ENCODE peak calls at places on chromosomes 13 and 19, in seven cellular contexts. One of them, this sample, is unnamed.

GRCh38 chr19:55258476-55258827 is 365 bp downstream of the PPP6R1 start:
- DNase-seq in tibial nerve: no peak
- DNase-seq in adrenal gland: no peak
- DNase-seq in colonic mucosa: peak
- DNase-seq in right lobe of liver: no peak
- DNase-seq in left ventricle myocardium inferior: peak
- DNase-seq in HCT116: no peak
- DNase-seq in this sample: no peak

GRCh38 chr19:51689751-51690358 is 3.3 kb upstream of the SPACA6 start:
- DNase-seq in HCT116: no peak
- DNase-seq in left ventricle myocardium inferior: peak
- DNase-seq in colonic mucosa: peak
- DNase-seq in adrenal gland: peak
- DNase-seq in tibial nerve: no peak
- DNase-seq in right lobe of liver: peak
- DNase-seq in this sample: peak

GRCh38 chr13:27962128-27962841 is 6.8 kb downstream of the CDX2 start:
- DNase-seq in adrenal gland: no peak
- DNase-seq in left ventricle myocardium inferior: no peak
- DNase-seq in right lobe of liver: no peak
- DNase-seq in colonic mucosa: peak
- DNase-seq in tibial nerve: no peak
- DNase-seq in HCT116: no peak
- DNase-seq in this sample: no peak

GRCh38 chr19:31054430-31054829 is 294.8 kb downstream of the TSHZ3 start:
- DNase-seq in left ventricle myocardium inferior: peak
- DNase-seq in adrenal gland: peak
- DNase-seq in right lobe of liver: no peak
- DNase-seq in colonic mucosa: peak
- DNase-seq in HCT116: no peak
- DNase-seq in tibial nerve: no peak
- DNase-seq in this sample: peak

GRCh38 chr19:18339703-18340102 is 695 bp upstream of the PGPEP1 start:
- DNase-seq in adrenal gland: no peak
- DNase-seq in HCT116: no peak
- DNase-seq in colonic mucosa: peak
- DNase-seq in left ventricle myocardium inferior: no peak
- DNase-seq in right lobe of liver: no peak
- DNase-seq in tibial nerve: no peak
- DNase-seq in this sample: no peak

GRCh38 chr13:30829145-30829544 is 76.9 kb upstream of the MEDAG start:
- DNase-seq in tibial nerve: no peak
- DNase-seq in colonic mucosa: no peak
- DNase-seq in HCT116: peak
- DNase-seq in left ventricle myocardium inferior: no peak
- DNase-seq in adrenal gland: no peak
- DNase-seq in right lobe of liver: no peak
- DNase-seq in this sample: no peak

GRCh38 chr13:110023729-110024645 is 237.6 kb upstream of the IRS2 start:
- DNase-seq in adrenal gland: no peak
- DNase-seq in colonic mucosa: no peak
- DNase-seq in HCT116: no peak
- DNase-seq in left ventricle myocardium inferior: peak
- DNase-seq in right lobe of liver: no peak
- DNase-seq in tibial nerve: no peak
- DNase-seq in this sample: no peak

GRCh38 chr19:16883518-16883917 is 5.3 kb upstream of the F2RL3 start:
- DNase-seq in adrenal gland: no peak
- DNase-seq in colonic mucosa: no peak
- DNase-seq in HCT116: no peak
- DNase-seq in left ventricle myocardium inferior: no peak
- DNase-seq in tibial nerve: no peak
- DNase-seq in right lobe of liver: no peak
- DNase-seq in this sample: no peak

GRCh38 chr13:111315347-111315995 is 5.0 kb upstream of the TEX29 start:
- DNase-seq in tibial nerve: no peak
- DNase-seq in colonic mucosa: no peak
- DNase-seq in left ventricle myocardium inferior: no peak
- DNase-seq in HCT116: no peak
- DNase-seq in adrenal gland: no peak
- DNase-seq in right lobe of liver: no peak
- DNase-seq in this sample: no peak

GRCh38 chr19:22919946-22920345 is 83.0 kb downstream of the ZNF728 start:
- DNase-seq in colonic mucosa: no peak
- DNase-seq in HCT116: no peak
- DNase-seq in adrenal gland: no peak
- DNase-seq in right lobe of liver: no peak
- DNase-seq in left ventricle myocardium inferior: no peak
- DNase-seq in tibial nerve: no peak
- DNase-seq in this sample: no peak

GRCh38 chr19:35757231-35757748 is 461 bp upstream of the HSPB6 start:
- DNase-seq in HCT116: no peak
- DNase-seq in tibial nerve: peak
- DNase-seq in adrenal gland: peak
- DNase-seq in left ventricle myocardium inferior: peak
- DNase-seq in right lobe of liver: peak
- DNase-seq in colonic mucosa: peak
- DNase-seq in this sample: peak
- H3K27ac ChIP-seq in HCT116: peak
- H3K27ac ChIP-seq in tibial nerve: peak
- H3K27ac ChIP-seq in adrenal gland: peak
- H3K27ac ChIP-seq in left ventricle myocardium inferior: peak
- H3K27ac ChIP-seq in right lobe of liver: peak
- H3K27ac ChIP-seq in colonic mucosa: peak
- H3K27ac ChIP-seq in this sample: peak

DNA sequence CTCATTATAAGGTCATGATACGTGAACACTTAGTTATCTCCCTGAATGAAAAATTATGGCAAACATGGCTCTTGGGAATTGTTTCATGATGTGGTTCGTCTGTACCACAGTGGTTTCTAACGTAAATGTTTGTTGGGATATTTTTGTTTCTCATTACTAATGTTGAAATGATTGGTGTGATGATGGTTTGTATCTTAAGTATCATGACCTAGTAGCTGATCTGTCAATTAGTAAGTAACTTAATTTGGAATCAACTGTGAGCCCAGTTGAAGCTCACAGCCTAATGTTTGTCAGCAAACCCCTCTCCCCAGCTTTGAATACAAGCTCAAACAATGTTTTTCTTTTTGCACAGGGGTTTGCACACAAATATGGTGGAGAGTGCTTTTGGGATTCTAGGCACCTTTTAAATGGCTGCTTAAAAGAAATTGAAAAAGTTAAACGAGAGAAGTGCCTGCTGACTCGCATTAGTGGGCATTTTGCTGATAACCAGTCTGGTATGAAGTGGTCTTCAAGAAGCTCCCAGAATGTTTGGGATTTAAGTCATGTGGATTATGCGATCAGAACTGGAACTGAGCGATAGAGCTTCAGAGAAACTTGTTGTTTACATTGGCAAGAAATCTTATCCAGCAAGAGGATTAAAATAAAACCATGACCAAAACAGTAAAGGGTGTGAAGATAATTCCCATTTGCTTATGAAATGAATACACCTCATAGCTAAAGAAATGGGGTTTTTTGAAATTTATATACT is 68.2 kb downstream of the LMO7 start:
- DNase-seq in left ventricle myocardium inferior: no peak
- DNase-seq in HCT116: no peak
- DNase-seq in colonic mucosa: no peak
- DNase-seq in adrenal gland: no peak
- DNase-seq in right lobe of liver: no peak
- DNase-seq in tibial nerve: no peak
- DNase-seq in this sample: no peak
- H3K27ac ChIP-seq in left ventricle myocardium inferior: no peak
- H3K27ac ChIP-seq in HCT116: peak
- H3K27ac ChIP-seq in colonic mucosa: peak
- H3K27ac ChIP-seq in adrenal gland: no peak
- H3K27ac ChIP-seq in right lobe of liver: no peak
- H3K27ac ChIP-seq in tibial nerve: no peak
- H3K27ac ChIP-seq in this sample: no peak

GRCh38 chr19:19502808-19503602 is 12.3 kb downstream of the TSSK6 start:
- DNase-seq in HCT116: no peak
- DNase-seq in adrenal gland: no peak
- DNase-seq in tibial nerve: no peak
- DNase-seq in left ventricle myocardium inferior: no peak
- DNase-seq in colonic mucosa: no peak
- DNase-seq in right lobe of liver: no peak
- DNase-seq in this sample: no peak

GRCh38 chr19:19501798-19502197 is 13.6 kb downstream of the TSSK6 start:
- DNase-seq in right lobe of liver: no peak
- DNase-seq in HCT116: no peak
- DNase-seq in adrenal gland: no peak
- DNase-seq in colonic mucosa: no peak
- DNase-seq in tibial nerve: no peak
- DNase-seq in left ventricle myocardium inferior: no peak
- DNase-seq in this sample: no peak

GRCh38 chr19:19502281-19502680 is 13.1 kb downstream of the TSSK6 start:
- DNase-seq in colonic mucosa: no peak
- DNase-seq in tibial nerve: no peak
- DNase-seq in left ventricle myocardium inferior: no peak
- DNase-seq in HCT116: no peak
- DNase-seq in right lobe of liver: no peak
- DNase-seq in adrenal gland: no peak
- DNase-seq in this sample: no peak

GRCh38 chr19:19499272-19499995 is 15.9 kb downstream of the TSSK6 start:
- DNase-seq in HCT116: no peak
- DNase-seq in left ventricle myocardium inferior: no peak
- DNase-seq in tibial nerve: no peak
- DNase-seq in colonic mucosa: no peak
- DNase-seq in right lobe of liver: no peak
- DNase-seq in adrenal gland: no peak
- DNase-seq in this sample: no peak

DNA sequence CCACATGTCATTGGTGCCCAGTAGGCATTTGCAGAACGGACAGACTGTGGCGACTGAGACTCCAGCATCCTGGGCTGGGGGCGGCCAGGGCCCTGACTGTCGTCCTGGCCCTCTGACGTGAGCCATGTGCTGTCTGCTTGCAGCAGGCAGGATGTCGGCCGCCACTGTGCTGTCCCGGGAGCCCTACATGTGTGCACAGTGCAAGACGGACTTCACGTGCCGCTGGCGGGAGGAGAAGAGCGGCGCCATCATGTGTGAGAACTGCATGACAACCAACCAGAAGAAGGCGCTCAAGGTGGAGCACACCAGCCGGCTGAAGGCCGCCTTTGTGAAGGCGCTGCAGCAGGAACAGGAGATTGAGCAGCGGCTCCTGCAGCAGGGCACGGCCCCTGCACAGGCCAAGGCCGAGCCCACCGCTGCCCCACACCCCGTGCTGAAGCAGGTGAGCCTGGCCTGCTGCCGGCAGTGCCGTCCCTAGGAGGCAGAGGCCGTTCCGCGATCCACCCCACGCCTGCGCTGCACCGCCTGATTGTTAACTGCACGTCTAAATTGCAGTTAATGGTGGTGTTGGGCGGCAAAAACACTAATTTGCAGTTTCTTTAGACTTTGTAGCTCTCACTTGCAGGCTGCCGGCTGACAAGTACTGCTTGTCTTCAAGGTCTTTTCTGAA is 14.2 kb downstream of the TSSK6 start:
- DNase-seq in colonic mucosa: no peak
- DNase-seq in adrenal gland: no peak
- DNase-seq in right lobe of liver: peak
- DNase-seq in tibial nerve: no peak
- DNase-seq in left ventricle myocardium inferior: no peak
- DNase-seq in HCT116: no peak
- DNase-seq in this sample: no peak
- H3K27ac ChIP-seq in colonic mucosa: no peak
- H3K27ac ChIP-seq in adrenal gland: no peak
- H3K27ac ChIP-seq in right lobe of liver: no peak
- H3K27ac ChIP-seq in tibial nerve: no peak
- H3K27ac ChIP-seq in left ventricle myocardium inferior: no peak
- H3K27ac ChIP-seq in HCT116: no peak
- H3K27ac ChIP-seq in this sample: no peak

GRCh38 chr13:99698816-99699099 is 197.5 kb downstream of the TM9SF2 start:
- DNase-seq in tibial nerve: no peak
- DNase-seq in right lobe of liver: no peak
- DNase-seq in colonic mucosa: no peak
- DNase-seq in adrenal gland: no peak
- DNase-seq in HCT116: no peak
- DNase-seq in left ventricle myocardium inferior: no peak
- DNase-seq in this sample: no peak

GRCh38 chr13:99702687-99703319 is 201.5 kb downstream of the TM9SF2 start:
- DNase-seq in colonic mucosa: no peak
- DNase-seq in tibial nerve: no peak
- DNase-seq in HCT116: no peak
- DNase-seq in left ventricle myocardium inferior: no peak
- DNase-seq in adrenal gland: no peak
- DNase-seq in right lobe of liver: no peak
- DNase-seq in this sample: no peak

GRCh38 chr13:99704390-99704789 is 203.1 kb downstream of the TM9SF2 start:
- DNase-seq in tibial nerve: no peak
- DNase-seq in adrenal gland: no peak
- DNase-seq in colonic mucosa: no peak
- DNase-seq in right lobe of liver: no peak
- DNase-seq in left ventricle myocardium inferior: no peak
- DNase-seq in HCT116: no peak
- DNase-seq in this sample: no peak

GRCh38 chr13:99700468-99700867 is 199.2 kb downstream of the TM9SF2 start:
- DNase-seq in left ventricle myocardium inferior: no peak
- DNase-seq in HCT116: no peak
- DNase-seq in right lobe of liver: no peak
- DNase-seq in tibial nerve: no peak
- DNase-seq in colonic mucosa: no peak
- DNase-seq in adrenal gland: no peak
- DNase-seq in this sample: no peak

GRCh38 chr13:99703908-99704307 is 202.6 kb downstream of the TM9SF2 start:
- DNase-seq in adrenal gland: no peak
- DNase-seq in colonic mucosa: no peak
- DNase-seq in left ventricle myocardium inferior: no peak
- DNase-seq in HCT116: no peak
- DNase-seq in right lobe of liver: no peak
- DNase-seq in tibial nerve: no peak
- DNase-seq in this sample: no peak
- H3K27ac ChIP-seq in adrenal gland: no peak
- H3K27ac ChIP-seq in colonic mucosa: no peak
- H3K27ac ChIP-seq in left ventricle myocardium inferior: no peak
- H3K27ac ChIP-seq in HCT116: no peak
- H3K27ac ChIP-seq in right lobe of liver: no peak
- H3K27ac ChIP-seq in tibial nerve: no peak
- H3K27ac ChIP-seq in this sample: no peak

GRCh38 chr19:35085947-35086346 is 29.7 kb upstream of the FXYD3 start:
- DNase-seq in adrenal gland: no peak
- DNase-seq in tibial nerve: no peak
- DNase-seq in HCT116: no peak
- DNase-seq in left ventricle myocardium inferior: no peak
- DNase-seq in colonic mucosa: no peak
- DNase-seq in right lobe of liver: no peak
- DNase-seq in this sample: no peak
- H3K27ac ChIP-seq in adrenal gland: no peak
- H3K27ac ChIP-seq in tibial nerve: no peak
- H3K27ac ChIP-seq in HCT116: no peak
- H3K27ac ChIP-seq in left ventricle myocardium inferior: no peak
- H3K27ac ChIP-seq in colonic mucosa: no peak
- H3K27ac ChIP-seq in right lobe of liver: no peak
- H3K27ac ChIP-seq in this sample: no peak

GRCh38 chr13:105817498-105817897 is 718.0 kb downstream of the EFNB2 start:
- DNase-seq in right lobe of liver: no peak
- DNase-seq in left ventricle myocardium inferior: no peak
- DNase-seq in adrenal gland: no peak
- DNase-seq in HCT116: no peak
- DNase-seq in colonic mucosa: no peak
- DNase-seq in tibial nerve: no peak
- DNase-seq in this sample: no peak
- H3K27ac ChIP-seq in right lobe of liver: no peak
- H3K27ac ChIP-seq in left ventricle myocardium inferior: no peak
- H3K27ac ChIP-seq in adrenal gland: no peak
- H3K27ac ChIP-seq in HCT116: no peak
- H3K27ac ChIP-seq in colonic mucosa: no peak
- H3K27ac ChIP-seq in tibial nerve: no peak
- H3K27ac ChIP-seq in this sample: no peak

GRCh38 chr19:47625650-47626049 is 16.7 kb downstream of the BICRA start:
- DNase-seq in adrenal gland: no peak
- DNase-seq in left ventricle myocardium inferior: no peak
- DNase-seq in colonic mucosa: no peak
- DNase-seq in HCT116: no peak
- DNase-seq in tibial nerve: no peak
- DNase-seq in right lobe of liver: no peak
- DNase-seq in this sample: no peak
- H3K27ac ChIP-seq in adrenal gland: no peak
- H3K27ac ChIP-seq in left ventricle myocardium inferior: peak
- H3K27ac ChIP-seq in colonic mucosa: no peak
- H3K27ac ChIP-seq in HCT116: no peak
- H3K27ac ChIP-seq in tibial nerve: peak
- H3K27ac ChIP-seq in right lobe of liver: peak
- H3K27ac ChIP-seq in this sample: no peak

This sample was measured in testis.